ENCODE peak calls at places on chromosomes 11 and 22, in ten cellular contexts. F is fibroblast of villous mesenchyme, M is kidney glomerular epithelial cell, Y is NCI-H1436, J is NCI-H460, N is GDM1, W is GM12891, O is H7, V is NCI-H1694 treated with DMSO at 0.1 percent for 48 hours, D is anterior cingulate cortex. K is an unnamed sample.

GRCh38 chr11:112795896-112796686 is 165.1 kb upstream of the NCAM1 start:
- DNase-seq in F (no peak), M (peak), Y (no peak), J (no peak), N (no peak), W (no peak), O (no peak), V (no peak), D (no peak), K (no peak)

GRCh38 chr11:121648306-121648705 is 195.5 kb upstream of the SORL1-AS1 start:
- DNase-seq in F (no peak), M (no peak), Y (no peak), J (no peak), N (no peak), W (no peak), O (peak), V (no peak), D (no peak), K (no peak)

GRCh38 chr11:27291954-27292641 is 70.9 kb downstream of the CCDC34 start:
- DNase-seq in F (no peak), M (no peak), Y (no peak), J (no peak), N (no peak), W (no peak), O (no peak), V (no peak), D (no peak), K (no peak)

GRCh38 chr11:117061256-117061655 is 37.0 kb downstream of the SIK3 start:
- DNase-seq in F (no peak), M (no peak), Y (no peak), J (no peak), N (no peak), W (no peak), O (no peak), V (no peak), D (no peak), K (no peak)

GRCh38 chr11:15107730-15108515 is 6.8 kb upstream of the INSC start:
- DNase-seq in F (peak), M (no peak), Y (no peak), J (no peak), N (no peak), W (no peak), O (no peak), V (no peak), D (no peak), K (peak)

GRCh38 chr22:33811686-33812085 is 108.6 kb downstream of the LARGE1 start:
- DNase-seq in F (peak), M (no peak), Y (no peak), J (no peak), N (no peak), W (no peak), O (no peak), V (no peak), D (no peak), K (no peak)

GRCh38 chr11:118437736-118438125 is 1.4 kb downstream of the KMT2A start:
- DNase-seq in F (peak), M (no peak), Y (peak), J (no peak), N (no peak), W (no peak), O (peak), V (no peak), D (no peak), K (no peak)

GRCh38 chr22:30228509-30229359 is 17.8 kb downstream of the LIF start:
- DNase-seq in F (peak), M (no peak), Y (no peak), J (no peak), N (no peak), W (no peak), O (no peak), V (no peak), D (no peak), K (no peak)

GRCh38 chr22:30611197-30611596 is 4.2 kb downstream of the TCN2 start:
- DNase-seq in F (no peak), M (no peak), Y (no peak), J (no peak), N (no peak), W (no peak), O (no peak), V (no peak), D (no peak), K (no peak)

GRCh38 chr11:111680486-111681175 is 78.4 kb downstream of the SIK2 start:
- DNase-seq in F (no peak), M (no peak), Y (no peak), J (no peak), N (no peak), W (no peak), O (no peak), V (no peak), D (no peak), K (no peak)